ENCODE peak calls at places on chromosomes 5 and 9, in seven cellular contexts. K is astrocyte, C is transverse colon, E is breast epithelium, I is psoas muscle, P is H1, J is lung. X is an unnamed sample.

GRCh38 chr5:159650803-159651202 is 265.5 kb upstream of the ADRA1B start:
- DNase-seq in K (no peak), C (no peak), E (no peak), I (no peak), P (no peak), J (no peak), X (no peak)

GRCh38 chr9:109593612-109594011 is 95.5 kb upstream of the PTPN3 start:
- DNase-seq in K (no peak), C (no peak), E (no peak), I (no peak), P (no peak), J (no peak), X (no peak)

GRCh38 chr9:114906922-114907571 is 23.3 kb downstream of the TNFSF8 start:
- DNase-seq in K (peak), C (no peak), E (no peak), I (no peak), P (peak), J (no peak), X (peak)

GRCh38 chr9:91126761-91127420 is 234.8 kb downstream of the AUH start:
- DNase-seq in K (peak), C (no peak), E (no peak), I (no peak), P (no peak), J (no peak), X (peak)

GRCh38 chr5:98911221-98912040 is 17.4 kb downstream of the CHD1 start:
- DNase-seq in K (peak), C (no peak), E (no peak), I (no peak), P (no peak), J (no peak), X (peak)

GRCh38 chr5:77239126-77239741 is 28.8 kb downstream of the PDE8B start:
- DNase-seq in K (no peak), C (no peak), E (no peak), I (no peak), P (no peak), J (no peak), X (peak)

GRCh38 chr5:110064593-110065268 is 375.0 kb downstream of the MAN2A1 start:
- DNase-seq in K (no peak), C (no peak), E (no peak), I (no peak), P (no peak), J (no peak), X (no peak)

GRCh38 chr5:173765030-173765644 is 123.0 kb upstream of the CPEB4 start:
- DNase-seq in K (no peak), C (no peak), E (no peak), I (no peak), P (no peak), J (no peak), X (no peak)

GRCh38 chr5:169974121-169974770 is 6.0 kb downstream of the INSYN2B start:
- DNase-seq in K (no peak), C (no peak), E (no peak), I (no peak), P (no peak), J (no peak), X (no peak)

GRCh38 chr9:114464652-114465051 is 40.6 kb downstream of the WHRN start:
- DNase-seq in K (no peak), C (no peak), E (no peak), I (no peak), P (no peak), J (no peak), X (no peak)

GRCh38 chr9:127919253-127919815 is 2.5 kb upstream of the ST6GALNAC4 start:
- DNase-seq in K (peak), C (peak), E (peak), I (peak), P (no peak), J (peak), X (peak)

GRCh38 chr5:78907255-78907886 is 77.7 kb downstream of the ARSB start:
- DNase-seq in K (peak), C (no peak), E (no peak), I (no peak), P (no peak), J (no peak), X (peak)

GRCh38 chr5:16666140-16666860 is 49.5 kb upstream of the RETREG1 start:
- DNase-seq in K (no peak), C (peak), E (no peak), I (no peak), P (no peak), J (no peak), X (no peak)

GRCh38 chr5:45521067-45521466 is 175.1 kb downstream of the HCN1 start:
- DNase-seq in K (peak), C (peak), E (no peak), I (no peak), P (peak), J (no peak), X (peak)

GRCh38 chr9:25964239-25964638 is 286.0 kb upstream of the TUSC1 start:
- DNase-seq in K (peak), C (no peak), E (no peak), I (no peak), P (peak), J (peak), X (peak)

GRCh38 chr5:38208782-38209378 is 49.5 kb upstream of the EGFLAM start:
- DNase-seq in K (peak), C (no peak), E (no peak), I (no peak), P (no peak), J (no peak), X (peak)
- TF ChIP-seq CTCF in K (peak), C (no peak), E (no peak), I (peak), P (peak), J (no peak), X (peak)

GRCh38 chr5:74580729-74581110 is 59.8 kb downstream of the ENC1 start:
- DNase-seq in K (no peak), C (no peak), E (no peak), I (no peak), P (no peak), J (no peak), X (no peak)

GRCh38 chr5:74579215-74579614 is 61.3 kb downstream of the ENC1 start:
- DNase-seq in K (peak), C (peak), E (no peak), I (no peak), P (no peak), J (no peak), X (peak)

GRCh38 chr5:74578356-74579044 is 62.0 kb downstream of the ENC1 start:
- DNase-seq in K (no peak), C (no peak), E (no peak), I (no peak), P (no peak), J (no peak), X (no peak)

GRCh38 chr5:74575741-74576538 is 64.6 kb downstream of the ENC1 start:
- DNase-seq in K (peak), C (no peak), E (no peak), I (no peak), P (no peak), J (no peak), X (peak)

DNA sequence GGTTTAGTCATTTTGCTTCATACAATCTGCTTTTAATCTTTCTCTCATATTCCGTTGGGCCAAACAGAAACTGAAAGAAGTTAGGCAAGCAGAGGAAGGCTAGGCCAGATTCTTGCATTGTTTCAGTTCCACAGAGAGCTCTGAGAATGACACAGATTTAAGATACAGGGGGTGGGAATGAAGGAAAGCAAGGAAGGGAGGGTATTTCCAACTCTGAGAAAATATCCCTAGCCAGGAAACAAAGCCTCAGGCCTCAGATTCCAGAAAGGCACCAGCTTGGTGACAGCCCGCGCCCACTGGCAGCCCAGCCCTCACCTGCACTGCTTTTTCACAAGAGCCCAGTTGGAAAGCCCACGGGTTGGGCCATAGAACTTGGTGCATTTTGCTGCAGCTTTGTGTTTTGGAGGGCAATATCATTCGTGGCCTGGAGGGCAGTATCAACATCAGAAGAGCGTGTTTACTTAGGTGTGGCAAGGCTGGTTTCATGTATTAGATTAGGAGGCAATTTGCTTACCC is 63.5 kb downstream of the ENC1 start:
- DNase-seq in K (peak), C (no peak), E (no peak), I (no peak), P (no peak), J (no peak), X (peak)
- H3K4me3 ChIP-seq in K (no peak), C (no peak), E (no peak), I (no peak), P (no peak), J (no peak), X (no peak)

DNA sequence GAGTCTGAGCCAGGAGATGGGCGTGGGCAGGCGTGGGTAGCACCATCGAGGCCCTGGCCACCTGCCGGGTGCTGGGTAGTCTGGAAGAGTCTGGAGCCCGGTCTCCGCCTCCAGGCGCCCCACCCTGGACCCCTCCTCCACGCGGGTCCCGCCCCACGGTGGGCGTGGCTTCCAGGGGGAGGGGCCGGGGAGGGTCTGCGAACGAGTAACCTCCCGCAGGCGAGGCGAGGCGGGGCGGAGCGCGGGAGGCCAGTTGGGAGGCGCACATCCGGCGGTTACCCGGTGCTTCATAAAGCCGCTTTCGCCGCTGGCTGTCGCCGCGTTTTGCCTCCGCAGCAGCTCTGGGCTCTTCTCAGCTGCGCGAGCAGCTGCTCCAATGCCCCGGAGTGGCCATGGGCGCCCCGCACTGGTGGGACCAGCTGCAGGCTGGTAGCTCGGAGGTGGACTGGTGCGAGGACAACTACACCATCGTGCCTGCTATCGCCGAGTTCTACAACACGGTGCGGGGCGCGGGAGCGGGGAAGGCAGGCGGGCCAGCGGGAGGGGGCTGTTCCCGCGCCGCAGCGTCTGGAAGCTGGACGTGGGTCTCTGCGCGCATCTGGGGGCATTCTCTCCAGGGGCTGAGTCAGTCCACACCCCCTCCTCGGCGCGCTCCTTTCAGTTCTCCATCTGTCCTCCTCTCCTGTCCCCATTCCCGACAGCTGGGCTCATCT is at the start of gene ACER2:
- DNase-seq in K (peak), C (peak), E (peak), I (peak), P (peak), J (peak), X (peak)
- TF ChIP-seq CTCF in K (no peak), C (no peak), E (no peak), I (peak), P (no peak), J (no peak), X (peak)

DNA sequence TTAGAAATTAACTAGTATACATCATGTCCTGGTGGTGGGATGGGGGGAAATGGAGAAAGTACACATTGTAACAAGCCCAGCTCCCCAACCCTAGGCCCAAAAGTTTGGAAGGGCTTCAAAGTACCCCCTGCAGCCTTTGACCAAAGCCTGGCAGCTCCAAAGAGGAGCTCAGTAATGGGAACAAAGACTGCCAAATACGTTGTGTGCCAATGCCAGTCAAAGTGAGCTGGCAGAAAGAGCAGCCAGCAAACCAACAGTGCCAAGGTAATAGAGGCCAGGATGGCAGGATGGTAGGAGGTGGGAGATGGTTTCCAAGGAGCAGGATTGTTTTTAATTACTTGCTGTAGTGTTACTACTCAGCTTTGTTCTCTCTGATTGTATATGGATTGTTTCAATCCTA is 248.3 kb downstream of the COX7C start:
- DNase-seq in K (no peak), C (no peak), E (no peak), I (no peak), P (no peak), J (no peak), X (no peak)
- H3K4me3 ChIP-seq in K (no peak), C (no peak), E (no peak), I (no peak), P (no peak), J (no peak), X (no peak)

GRCh38 chr5:134525687-134526482 is 415 bp downstream of the JADE2 start:
- DNase-seq in K (peak), C (peak), E (peak), I (peak), P (peak), J (peak), X (peak)
- TF ChIP-seq CTCF in K (no peak), C (no peak), E (no peak), I (no peak), P (no peak), J (no peak), X (peak)

GRCh38 chr5:56311306-56311904 is 78.3 kb upstream of the ANKRD55 start:
- DNase-seq in K (no peak), C (no peak), E (no peak), I (no peak), P (no peak), J (no peak), X (no peak)

GRCh38 chr5:56314536-56314935 is 81.4 kb upstream of the ANKRD55 start:
- DNase-seq in K (no peak), C (no peak), E (no peak), I (no peak), P (no peak), J (no peak), X (peak)

GRCh38 chr5:56310711-56311204 is 77.6 kb upstream of the ANKRD55 start:
- DNase-seq in K (peak), C (no peak), E (no peak), I (no peak), P (no peak), J (no peak), X (no peak)

GRCh38 chr5:56313004-56313531 is 79.9 kb upstream of the ANKRD55 start:
- DNase-seq in K (no peak), C (no peak), E (no peak), I (no peak), P (no peak), J (no peak), X (no peak)

DNA sequence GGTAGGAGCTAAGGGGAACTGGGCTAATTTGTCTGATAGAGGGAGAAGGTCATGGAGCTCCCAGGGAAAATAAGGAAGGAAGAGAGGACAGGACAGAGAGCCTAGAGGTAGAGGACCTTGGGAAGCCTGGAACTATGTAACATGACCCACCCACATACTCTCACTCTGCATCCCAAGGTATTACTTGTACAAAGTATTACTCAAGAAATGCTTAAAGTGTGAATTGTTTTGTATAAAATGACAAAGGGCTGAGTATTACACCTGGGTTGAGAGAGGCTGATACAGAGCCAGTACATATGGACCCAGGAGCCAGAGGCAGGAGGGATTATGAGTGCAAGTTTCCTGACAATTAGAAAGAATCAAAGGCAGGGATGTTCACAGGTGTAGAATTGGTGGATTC is 80.5 kb upstream of the ANKRD55 start:
- DNase-seq in K (no peak), C (no peak), E (no peak), I (no peak), P (no peak), J (no peak), X (no peak)
- H3K4me3 ChIP-seq in K (no peak), C (no peak), E (no peak), I (no peak), P (no peak), J (no peak), X (no peak)

GRCh38 chr5:132134384-132134783 is 60.8 kb downstream of the CSF2 start:
- DNase-seq in K (no peak), C (no peak), E (no peak), I (no peak), P (no peak), J (no peak), X (peak)
- TF ChIP-seq CTCF in K (peak), C (no peak), E (no peak), I (peak), P (no peak), J (no peak), X (peak)

GRCh38 chr5:150636391-150637244 is 3.8 kb upstream of the SYNPO start:
- DNase-seq in K (peak), C (peak), E (peak), I (peak), P (no peak), J (peak), X (peak)

GRCh38 chr5:150637245-150638052 is 3.0 kb upstream of the SYNPO start:
- DNase-seq in K (peak), C (no peak), E (no peak), I (no peak), P (no peak), J (no peak), X (peak)

GRCh38 chr5:150638488-150639316 is 1.8 kb upstream of the SYNPO start:
- DNase-seq in K (no peak), C (no peak), E (no peak), I (no peak), P (no peak), J (no peak), X (no peak)

GRCh38 chr5:150639317-150639738 is 1.1 kb upstream of the SYNPO start:
- DNase-seq in K (no peak), C (no peak), E (no peak), I (no peak), P (no peak), J (no peak), X (no peak)

GRCh38 chr5:150638053-150638444 is 2.4 kb upstream of the SYNPO start:
- DNase-seq in K (no peak), C (no peak), E (no peak), I (no peak), P (no peak), J (no peak), X (no peak)
- H3K4me3 ChIP-seq in K (no peak), C (no peak), E (no peak), I (no peak), P (no peak), J (no peak), X (no peak)